ENCODE peak calls at places on chromosomes 5 and 9, in four cellular contexts. One of them, this sample, is unnamed. For H3K9me3, the result is how much of the 10 kb centered on the place peaks cover.

GRCh38 chr5:131417240-131417869 is 153.5 kb downstream of the CDC42SE2 start:
- DNase-seq in ascending aorta: peak
- DNase-seq in lung: peak
- DNase-seq in CD4-positive, alpha-beta T cell: peak
- DNase-seq in this sample: peak

GRCh38 chr5:116486588-116486987 is 88.0 kb downstream of the SEMA6A start:
- DNase-seq in ascending aorta: no peak
- DNase-seq in CD4-positive, alpha-beta T cell: no peak
- DNase-seq in lung: no peak
- DNase-seq in this sample: no peak

GRCh38 chr5:132013006-132013689 is 1.7 kb upstream of the ACSL6 start:
- DNase-seq in ascending aorta: peak
- DNase-seq in lung: no peak
- DNase-seq in CD4-positive, alpha-beta T cell: no peak
- DNase-seq in this sample: peak

GRCh38 chr5:27038476-27038875 is at the start of gene CDH9:
- DNase-seq in ascending aorta: no peak
- DNase-seq in CD4-positive, alpha-beta T cell: no peak
- DNase-seq in lung: no peak
- DNase-seq in this sample: no peak

GRCh38 chr9:104286792-104287191 is 192.7 kb downstream of the SMC2 start:
- DNase-seq in CD4-positive, alpha-beta T cell: no peak
- DNase-seq in ascending aorta: no peak
- DNase-seq in lung: no peak
- DNase-seq in this sample: no peak

GRCh38 chr5:139315056-139315455 is 21.5 kb downstream of the MATR3 start:
- DNase-seq in lung: no peak
- DNase-seq in ascending aorta: no peak
- DNase-seq in CD4-positive, alpha-beta T cell: no peak
- DNase-seq in this sample: no peak

GRCh38 chr9:6605202-6605601 is 40.3 kb downstream of the GLDC start:
- DNase-seq in lung: no peak
- DNase-seq in CD4-positive, alpha-beta T cell: no peak
- DNase-seq in ascending aorta: no peak
- DNase-seq in this sample: no peak

GRCh38 chr5:84550222-84550621 is 165.5 kb upstream of the EDIL3 start:
- DNase-seq in ascending aorta: no peak
- DNase-seq in lung: no peak
- DNase-seq in CD4-positive, alpha-beta T cell: no peak
- DNase-seq in this sample: no peak

GRCh38 chr5:111254613-111255012 is 30.4 kb downstream of the CAMK4 start:
- DNase-seq in CD4-positive, alpha-beta T cell: peak
- DNase-seq in ascending aorta: no peak
- DNase-seq in lung: no peak
- DNase-seq in this sample: no peak

GRCh38 chr9:114433086-114433485 is 45.3 kb upstream of the AKNA start:
- DNase-seq in CD4-positive, alpha-beta T cell: no peak
- DNase-seq in ascending aorta: peak
- DNase-seq in lung: no peak
- DNase-seq in this sample: no peak

GRCh38 chr9:121835581-121836381 is 184.3 kb downstream of the DAB2IP start:
- DNase-seq in ascending aorta: no peak
- DNase-seq in lung: no peak
- DNase-seq in CD4-positive, alpha-beta T cell: no peak
- DNase-seq in this sample: no peak

GRCh38 chr9:95506438-95506691 is 10.4 kb downstream of the PTCH1 start:
- DNase-seq in CD4-positive, alpha-beta T cell: no peak
- DNase-seq in lung: no peak
- DNase-seq in ascending aorta: peak
- DNase-seq in this sample: peak

GRCh38 chr5:1781107-1781506 is 18.5 kb downstream of the MRPL36 start:
- DNase-seq in ascending aorta: no peak
- DNase-seq in CD4-positive, alpha-beta T cell: no peak
- DNase-seq in lung: no peak
- DNase-seq in this sample: no peak

GRCh38 chr5:161306354-161306990 is 240.1 kb downstream of the GABRB2 start:
- DNase-seq in lung: no peak
- DNase-seq in ascending aorta: no peak
- DNase-seq in CD4-positive, alpha-beta T cell: no peak
- DNase-seq in this sample: no peak
- H3K27ac ChIP-seq in lung: no peak
- H3K27ac ChIP-seq in ascending aorta: no peak
- H3K27ac ChIP-seq in CD4-positive, alpha-beta T cell: no peak
- H3K27ac ChIP-seq in this sample: no peak

GRCh38 chr5:168047669-168048111 is 243.8 kb upstream of the WWC1 start:
- DNase-seq in CD4-positive, alpha-beta T cell: no peak
- DNase-seq in lung: no peak
- DNase-seq in ascending aorta: no peak
- DNase-seq in this sample: no peak
- TF ChIP-seq CTCF in CD4-positive, alpha-beta T cell: no peak
- TF ChIP-seq CTCF in lung: no peak
- TF ChIP-seq CTCF in ascending aorta: no peak
- TF ChIP-seq CTCF in this sample: no peak

GRCh38 chr5:2908086-2908485 is 156.6 kb upstream of the IRX2 start:
- DNase-seq in lung: no peak
- DNase-seq in CD4-positive, alpha-beta T cell: no peak
- DNase-seq in ascending aorta: no peak
- DNase-seq in this sample: no peak
- H3K9me3 ChIP-seq in lung: under half
- H3K9me3 ChIP-seq in CD4-positive, alpha-beta T cell: under half
- H3K9me3 ChIP-seq in ascending aorta: under half
- H3K9me3 ChIP-seq in this sample: under half

GRCh38 chr5:178225174-178225573 is 7.4 kb downstream of the PHYKPL start:
- DNase-seq in ascending aorta: no peak
- DNase-seq in lung: no peak
- DNase-seq in CD4-positive, alpha-beta T cell: no peak
- DNase-seq in this sample: peak

GRCh38 chr5:178222292-178222691 is 10.3 kb downstream of the PHYKPL start:
- DNase-seq in CD4-positive, alpha-beta T cell: no peak
- DNase-seq in lung: no peak
- DNase-seq in ascending aorta: no peak
- DNase-seq in this sample: no peak

GRCh38 chr5:178223196-178223773 is 9.3 kb downstream of the PHYKPL start:
- DNase-seq in lung: no peak
- DNase-seq in ascending aorta: no peak
- DNase-seq in CD4-positive, alpha-beta T cell: no peak
- DNase-seq in this sample: no peak

GRCh38 chr5:178223828-178224335 is 8.7 kb downstream of the PHYKPL start:
- DNase-seq in lung: peak
- DNase-seq in CD4-positive, alpha-beta T cell: no peak
- DNase-seq in ascending aorta: no peak
- DNase-seq in this sample: no peak

DNA sequence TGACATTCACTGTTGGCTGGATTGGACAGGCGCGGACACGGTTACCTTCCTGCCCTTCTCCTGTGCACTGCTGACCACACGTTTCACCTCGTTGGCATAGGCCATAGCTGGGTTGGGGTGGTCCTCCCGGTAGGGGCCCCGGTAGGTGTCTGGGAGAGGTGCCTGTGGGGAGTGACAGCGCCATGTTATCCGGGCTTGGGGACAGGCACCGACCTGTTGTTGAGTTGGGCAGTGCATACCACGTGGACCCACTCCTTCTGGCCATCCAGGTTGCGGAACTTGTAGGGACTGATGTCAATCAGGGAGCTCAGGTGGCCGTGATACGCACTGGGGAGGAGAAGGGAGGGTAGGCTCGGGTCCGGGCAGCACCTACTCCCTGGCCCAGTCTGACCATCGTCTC is 8.2 kb downstream of the PHYKPL start:
- DNase-seq in CD4-positive, alpha-beta T cell: no peak
- DNase-seq in lung: no peak
- DNase-seq in ascending aorta: no peak
- DNase-seq in this sample: peak
- H3K27ac ChIP-seq in CD4-positive, alpha-beta T cell: no peak
- H3K27ac ChIP-seq in lung: no peak
- H3K27ac ChIP-seq in ascending aorta: no peak
- H3K27ac ChIP-seq in this sample: no peak

DNA sequence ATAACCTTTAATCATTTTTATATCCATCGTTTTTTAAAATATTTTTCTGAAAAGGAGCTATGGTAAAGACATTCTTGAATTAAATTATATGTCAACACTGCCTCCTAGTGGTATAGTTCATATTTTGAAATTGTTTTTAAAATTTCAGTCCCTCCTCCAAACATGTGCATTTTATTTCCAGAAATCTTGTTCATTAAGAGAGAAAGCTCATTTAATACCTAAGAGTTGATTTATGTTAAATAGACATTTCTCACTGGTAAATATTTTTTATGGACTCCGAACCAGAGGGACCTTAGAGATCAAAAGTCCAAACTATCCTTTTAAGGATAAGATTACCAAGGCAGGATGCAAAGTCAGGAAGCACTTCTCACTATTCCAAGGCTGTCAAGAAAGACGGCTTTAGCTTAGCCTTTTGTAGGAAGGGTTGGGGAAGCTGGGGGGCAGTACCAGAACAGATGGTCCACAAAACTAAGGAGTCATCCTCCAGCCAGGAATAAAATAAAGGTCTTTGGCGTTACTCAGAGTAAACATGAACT is 21.6 kb downstream of the BHMT start:
- DNase-seq in lung: no peak
- DNase-seq in CD4-positive, alpha-beta T cell: no peak
- DNase-seq in ascending aorta: no peak
- DNase-seq in this sample: no peak
- TF ChIP-seq CTCF in lung: peak
- TF ChIP-seq CTCF in CD4-positive, alpha-beta T cell: peak
- TF ChIP-seq CTCF in ascending aorta: no peak
- TF ChIP-seq CTCF in this sample: peak

GRCh38 chr9:138075496-138075895 is 197.9 kb downstream of the CACNA1B start:
- DNase-seq in lung: no peak
- DNase-seq in CD4-positive, alpha-beta T cell: no peak
- DNase-seq in ascending aorta: no peak
- DNase-seq in this sample: no peak
- H3K9me3 ChIP-seq in lung: under half
- H3K9me3 ChIP-seq in CD4-positive, alpha-beta T cell: under half
- H3K9me3 ChIP-seq in ascending aorta: under half
- H3K9me3 ChIP-seq in this sample: under half

GRCh38 chr5:53323943-53324642 is 156.3 kb upstream of the FST start:
- DNase-seq in CD4-positive, alpha-beta T cell: no peak
- DNase-seq in ascending aorta: no peak
- DNase-seq in lung: no peak
- DNase-seq in this sample: no peak
- H3K27ac ChIP-seq in CD4-positive, alpha-beta T cell: no peak
- H3K27ac ChIP-seq in ascending aorta: no peak
- H3K27ac ChIP-seq in lung: no peak
- H3K27ac ChIP-seq in this sample: no peak

This sample was measured in pancreas.